ENCODE peak calls at places on chromosome 15, in four cellular contexts. X is HTR-8/SVneo, V is T-helper 2 cell, M is BJ. R is an unnamed sample.

GRCh38 chr15:63466378-63467192 is 37.8 kb upstream of the USP3 start:
- DNase-seq in X (peak), V (no peak), M (no peak), R (peak)

GRCh38 chr15:91308209-91308608 is 208.2 kb downstream of the SV2B start:
- DNase-seq in X (no peak), V (no peak), M (no peak), R (no peak)

GRCh38 chr15:39365873-39366272 is 215.0 kb upstream of the THBS1 start:
- DNase-seq in X (no peak), V (no peak), M (no peak), R (no peak)

GRCh38 chr15:69523010-69524001 is 70.7 kb downstream of the RPLP1 start:
- DNase-seq in X (peak), V (peak), M (no peak), R (no peak)

GRCh38 chr15:75203017-75203907 is 1.6 kb downstream of the C15orf39 start:
- DNase-seq in X (no peak), V (no peak), M (no peak), R (no peak)

GRCh38 chr15:100308222-100309007 is 33.4 kb downstream of the ADAMTS17 start:
- DNase-seq in X (no peak), V (no peak), M (no peak), R (no peak)

GRCh38 chr15:57782731-57783130 is 76.2 kb downstream of the POLR2M start:
- DNase-seq in X (no peak), V (no peak), M (no peak), R (no peak)

GRCh38 chr15:63155486-63155885 is 1.8 kb downstream of the RPS27L start:
- DNase-seq in X (no peak), V (no peak), M (no peak), R (no peak)

GRCh38 chr15:75112278-75112847 is 89.0 kb downstream of the PPCDC start:
- DNase-seq in X (no peak), V (no peak), M (no peak), R (no peak)

GRCh38 chr15:66138096-66138783 is 115.3 kb downstream of the MEGF11 start:
- DNase-seq in X (no peak), V (no peak), M (no peak), R (no peak)

GRCh38 chr15:71562251-71562650 is 248.1 kb upstream of the NR2E3 start:
- DNase-seq in X (no peak), V (no peak), M (no peak), R (no peak)

GRCh38 chr15:88834211-88834812 is 31.1 kb downstream of the ACAN start:
- DNase-seq in X (peak), V (no peak), M (no peak), R (no peak)

GRCh38 chr15:31300208-31300661 is 26.4 kb upstream of the KLF13 start:
- DNase-seq in X (no peak), V (no peak), M (no peak), R (no peak)

GRCh38 chr15:62920569-62921502 is 121.7 kb upstream of the TPM1 start:
- DNase-seq in X (no peak), V (no peak), M (no peak), R (no peak)

GRCh38 chr15:75928680-75929608 is 25.3 kb downstream of the FBXO22 start:
- DNase-seq in X (no peak), V (no peak), M (no peak), R (no peak)

GRCh38 chr15:68626283-68626682 is 47.5 kb downstream of the CORO2B start:
- DNase-seq in X (no peak), V (no peak), M (no peak), R (no peak)

GRCh38 chr15:38401716-38402115 is 52.2 kb upstream of the FAM98B start:
- DNase-seq in X (no peak), V (no peak), M (no peak), R (no peak)

GRCh38 chr15:74034206-74034755 is 39.8 kb downstream of the PML start:
- DNase-seq in X (no peak), V (no peak), M (no peak), R (no peak)

GRCh38 chr15:32119694-32120330 is 89.5 kb downstream of the CHRNA7 start:
- DNase-seq in X (no peak), V (no peak), M (no peak), R (no peak)

GRCh38 chr15:39976291-39977274 is 42.7 kb downstream of the EIF2AK4 start:
- DNase-seq in X (peak), V (no peak), M (no peak), R (no peak)

GRCh38 chr15:81095690-81096365 is 38.2 kb upstream of the CFAP161 start:
- DNase-seq in X (no peak), V (no peak), M (no peak), R (no peak)

GRCh38 chr15:73021139-73021621 is 31.1 kb upstream of the NEO1 start:
- DNase-seq in X (no peak), V (no peak), M (no peak), R (no peak)

GRCh38 chr15:20355256-20355868 is 186.2 kb downstream of the GOLGA6L6 start:
- DNase-seq in X (no peak), V (no peak), M (no peak), R (no peak)

GRCh38 chr15:47184405-47185221 is 532.7 kb upstream of the SEMA6D start:
- DNase-seq in X (peak), V (no peak), M (no peak), R (no peak)